ENCODE peak calls at places on chromosome 22, in five cellular contexts. H, A, J, Q and E are unnamed samples.
A peak's percentile ranks its signal among the peaks of the same experiment; 100 is the strongest.

GRCh38 chr22:35173655-35174054 is 83.6 kb upstream of the HMGXB4 start:
- DNase-seq in H (peak; percentile 21), A (peak; percentile 21), J (no peak), Q (no peak), E (no peak)

GRCh38 chr22:31173386-31174145 is 13.6 kb downstream of the RNF185 start:
- DNase-seq in H (no peak), A (no peak), J (peak; percentile 81), Q (no peak), E (no peak)

GRCh38 chr22:27405672-27406388 is 395.7 kb downstream of the MN1 start:
- DNase-seq in H (peak; percentile 74), A (peak; percentile 31), J (peak; percentile 37), Q (peak; percentile 57), E (no peak)

GRCh38 chr22:49303781-49304461 is 523.8 kb downstream of the BRD1 start:
- DNase-seq in H (peak; percentile 58), A (no peak), J (no peak), Q (no peak), E (peak; percentile 53)

GRCh38 chr22:26403827-26404226 is 25.2 kb upstream of the ASPHD2 start:
- DNase-seq in H (no peak), A (no peak), J (no peak), Q (no peak), E (no peak)

GRCh38 chr22:50530857-50531545 is 1.2 kb upstream of the TYMP start:
- DNase-seq in H (peak; percentile 98), A (peak; percentile 92), J (peak; percentile 86), Q (peak; percentile 93), E (peak; percentile 94)

GRCh38 chr22:49091917-49092545 is 735.6 kb downstream of the BRD1 start:
- DNase-seq in H (no peak), A (no peak), J (no peak), Q (no peak), E (no peak)

GRCh38 chr22:37197451-37198289 is 9.6 kb upstream of the C1QTNF6 start:
- DNase-seq in H (peak; percentile 76), A (peak; percentile 80), J (no peak), Q (peak; percentile 72), E (peak; percentile 89)

GRCh38 chr22:29654420-29654819 is 51.0 kb downstream of the NF2 start:
- DNase-seq in H (no peak), A (no peak), J (no peak), Q (no peak), E (no peak)

GRCh38 chr22:17471901-17472566 is 91.3 kb upstream of the SLC25A18 start:
- DNase-seq in H (no peak), A (no peak), J (peak; percentile 46), Q (no peak), E (no peak)

GRCh38 chr22:23240639-23241389 is 60.5 kb downstream of the BCR start:
- DNase-seq in H (no peak), A (no peak), J (no peak), Q (no peak), E (no peak)

GRCh38 chr22:32249231-32249630 is 5.9 kb downstream of the SLC5A4 start:
- DNase-seq in H (no peak), A (no peak), J (no peak), Q (no peak), E (no peak)

GRCh38 chr22:50148991-50149721 is 21.4 kb upstream of the PANX2 start:
- DNase-seq in H (peak; percentile 88), A (peak; percentile 67), J (peak; percentile 28), Q (peak; percentile 73), E (no peak)

GRCh38 chr22:40714514-40714966 is 35.3 kb downstream of the MCHR1 start:
- DNase-seq in H (no peak), A (no peak), J (peak; percentile 45), Q (no peak), E (no peak)

GRCh38 chr22:30573594-30574094 is 821 bp downstream of the GAL3ST1 start:
- DNase-seq in H (no peak), A (no peak), J (no peak), Q (peak; percentile 49), E (no peak)

GRCh38 chr22:49251371-49251770 is 576.3 kb downstream of the BRD1 start:
- DNase-seq in H (no peak), A (no peak), J (no peak), Q (no peak), E (no peak)

GRCh38 chr22:37187552-37187890 is 526 bp downstream of the C1QTNF6 start:
- DNase-seq in H (no peak), A (no peak), J (no peak), Q (peak; percentile 55), E (no peak)

GRCh38 chr22:24392218-24392931 is 35.0 kb upstream of the ADORA2A start:
- DNase-seq in H (no peak), A (no peak), J (no peak), Q (no peak), E (no peak)

GRCh38 chr22:40036591-40037225 is 42.0 kb downstream of the FAM83F start:
- DNase-seq in H (peak; percentile 74), A (peak; percentile 43), J (peak; percentile 77), Q (peak; percentile 68), E (peak; percentile 77)

GRCh38 chr22:26673485-26673884 is 16.1 kb downstream of the MIAT start:
- DNase-seq in H (no peak), A (no peak), J (peak; percentile 12), Q (peak; percentile 22), E (no peak)

GRCh38 chr22:49513358-49513851 is 314.3 kb downstream of the BRD1 start:
- DNase-seq in H (no peak), A (no peak), J (no peak), Q (no peak), E (no peak)

GRCh38 chr22:17137861-17138425 is 16.8 kb upstream of the TMEM121B start:
- DNase-seq in H (no peak), A (no peak), J (no peak), Q (no peak), E (peak; percentile 48)

GRCh38 chr22:36362819-36363377 is 24.9 kb downstream of the MYH9 start:
- DNase-seq in H (no peak), A (no peak), J (no peak), Q (no peak), E (no peak)

GRCh38 chr22:28268845-28269244 is 349.8 kb upstream of the PITPNB start:
- DNase-seq in H (no peak), A (no peak), J (no peak), Q (no peak), E (no peak)

GRCh38 chr22:23772315-23773246 is at the start of gene MMP11:
- DNase-seq in H (peak; percentile 81), A (no peak), J (no peak), Q (peak; percentile 76), E (peak; percentile 83)

GRCh38 chr22:35498026-35498425 is 42.6 kb upstream of the RASD2 start:
- DNase-seq in H (no peak), A (no peak), J (peak; percentile 20), Q (no peak), E (peak; percentile 71)

GRCh38 chr22:48555606-48556005 is 1272.1 kb downstream of the BRD1 start:
- DNase-seq in H (no peak), A (no peak), J (no peak), Q (no peak), E (no peak)

GRCh38 chr22:36252754-36253522 is at the start of gene APOL1:
- DNase-seq in H (peak; percentile 74), A (peak; percentile 54), J (peak; percentile 49), Q (peak; percentile 71), E (peak; percentile 85)

GRCh38 chr22:30876221-30876751 is 92.3 kb downstream of the MORC2 start:
- DNase-seq in H (peak; percentile 36), A (no peak), J (no peak), Q (no peak), E (peak; percentile 56)

GRCh38 chr22:25564320-25564978 is at the start of gene GRK3:
- DNase-seq in H (peak; percentile 91), A (peak; percentile 80), J (peak; percentile 39), Q (peak; percentile 72), E (peak; percentile 88)

GRCh38 chr22:42892571-42893316 is 35.7 kb upstream of the ARFGAP3 start:
- DNase-seq in H (no peak), A (no peak), J (no peak), Q (no peak), E (no peak)
- H3K4me1 ChIP-seq in H (peaks cover 53% of the 10 kb centered on the region), A (peaks cover 36% of the 10 kb centered on the region), J (no peaks in the 10 kb centered on the region), Q (peaks cover 8% of the 10 kb centered on the region), E (peaks cover 13% of the 10 kb centered on the region)

GRCh38 chr22:45170001-45170466 is 6.3 kb downstream of the NUP50 start:
- DNase-seq in H (no peak), A (no peak), J (no peak), Q (no peak), E (no peak)

GRCh38 chr22:45163074-45163416 is 680 bp upstream of the NUP50 start:
- DNase-seq in H (no peak), A (no peak), J (peak; percentile 53), Q (peak; percentile 26), E (peak; percentile 71)

GRCh38 chr22:45164217-45165123 is 745 bp downstream of the NUP50 start:
- DNase-seq in H (peak; percentile 77), A (no peak), J (peak; percentile 23), Q (peak; percentile 32), E (peak; percentile 75)

GRCh38 chr22:45163417-45164216 is at the start of gene NUP50:
- DNase-seq in H (peak; percentile 98), A (peak; percentile 94), J (peak; percentile 97), Q (peak; percentile 97), E (peak; percentile 97)

DNA sequence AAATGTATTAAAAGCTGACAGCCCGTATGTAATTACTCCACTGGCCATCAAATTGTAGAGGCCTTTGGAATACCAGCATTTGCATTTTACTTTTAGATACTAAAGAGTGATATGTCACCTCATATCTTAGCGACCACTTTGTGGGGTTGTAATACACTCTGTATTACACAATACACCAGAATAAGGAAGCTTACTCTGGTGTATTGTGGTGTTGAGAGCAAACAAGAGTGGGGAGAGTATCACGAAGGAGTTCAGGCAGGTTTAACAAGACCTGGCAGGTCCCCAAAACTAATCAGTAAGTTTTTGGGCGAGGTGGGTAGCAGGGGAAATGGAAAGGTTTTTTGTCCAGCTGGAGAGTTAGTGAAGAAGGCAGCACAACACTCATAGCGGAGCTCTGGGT is 3.2 kb downstream of the NUP50 start:
- DNase-seq in H (no peak), A (no peak), J (no peak), Q (no peak), E (no peak)
- H3K4me1 ChIP-seq in H (peaks cover 26% of the 10 kb centered on the region), A (peaks cover 6% of the 10 kb centered on the region), J (peaks cover 2% of the 10 kb centered on the region), Q (peaks cover 29% of the 10 kb centered on the region), E (peaks cover 31% of the 10 kb centered on the region)

GRCh38 chr22:38868886-38869381 is 3.1 kb downstream of the CBX6 start:
- DNase-seq in H (peak; percentile 90), A (peak; percentile 85), J (peak; percentile 57), Q (peak; percentile 82), E (peak; percentile 88)
- H3K4me1 ChIP-seq in H (peaks cover 44% of the 10 kb centered on the region), A (peaks cover 19% of the 10 kb centered on the region), J (peaks cover 2% of the 10 kb centered on the region), Q (peaks cover 39% of the 10 kb centered on the region), E (peaks cover 72% of the 10 kb centered on the region)

DNA sequence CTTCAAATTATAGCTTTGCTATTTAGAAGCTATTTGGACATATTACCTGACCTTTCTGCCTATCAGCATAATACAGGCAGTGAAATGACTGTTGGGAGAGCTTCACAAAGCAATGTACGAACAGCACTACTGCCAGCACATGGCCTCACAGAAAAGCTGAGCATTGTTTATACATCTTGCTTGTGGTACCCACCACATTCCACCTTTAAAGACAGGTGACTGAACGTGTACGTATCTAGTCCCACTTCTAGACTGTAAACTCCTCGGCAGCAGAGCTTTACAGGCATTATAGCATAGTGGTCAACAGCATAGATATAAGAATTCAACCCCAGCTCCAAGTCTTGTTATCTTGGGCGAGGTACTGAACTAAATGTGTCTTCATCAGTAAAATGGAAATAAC is 1.6 kb downstream of the JOSD1 start:
- DNase-seq in H (no peak), A (no peak), J (no peak), Q (no peak), E (peak; percentile 19)
- H3K4me1 ChIP-seq in H (peaks cover 46% of the 10 kb centered on the region), A (peaks cover 16% of the 10 kb centered on the region), J (peaks cover 18% of the 10 kb centered on the region), Q (peaks cover 59% of the 10 kb centered on the region), E (peaks cover 50% of the 10 kb centered on the region)